ENCODE peak calls at places on chromosomes 3 and 15, in eight cellular contexts. Y is MCF 10A; K is NCI-H187; S is SJCRH30; T is pancreas; J is activated naive CD4-positive, alpha-beta T cell treated with anti-CD3 and anti-CD28 coated beads, Interleukin-2, amount 50 U/mL, for 16 hours; E is H9; V is posterior cingulate gyrus. Z is an unnamed sample.

GRCh38 chr3:61686228-61686648 is 124.9 kb downstream of the PTPRG start:
- DNase-seq in Y (peak), K (no peak), S (no peak), T (no peak), J (no peak), E (no peak), V (no peak), Z (no peak)

GRCh38 chr15:45391746-45392711 is 13.7 kb upstream of the GATM start:
- DNase-seq in Y (no peak), K (no peak), S (no peak), T (no peak), J (no peak), E (no peak), V (no peak), Z (no peak)

GRCh38 chr3:23915537-23916108 is 1.2 kb downstream of the NKIRAS1 start:
- DNase-seq in Y (no peak), K (no peak), S (peak), T (no peak), J (no peak), E (no peak), V (no peak), Z (peak)

GRCh38 chr15:74907277-74907870 is 723 bp upstream of the FAM219B start:
- DNase-seq in Y (no peak), K (no peak), S (no peak), T (no peak), J (no peak), E (no peak), V (no peak), Z (peak)

GRCh38 chr3:127455541-127456450 is 134.7 kb downstream of the TPRA1 start:
- DNase-seq in Y (peak), K (peak), S (peak), T (peak), J (peak), E (peak), V (peak), Z (peak)

GRCh38 chr15:89928421-89928820 is 15.7 kb upstream of the ARPIN start:
- DNase-seq in Y (no peak), K (no peak), S (no peak), T (no peak), J (no peak), E (no peak), V (no peak), Z (no peak)

GRCh38 chr3:44993471-44994205 is 17.6 kb downstream of the EXOSC7 start:
- DNase-seq in Y (peak), K (no peak), S (no peak), T (no peak), J (no peak), E (no peak), V (no peak), Z (peak)

GRCh38 chr3:54122802-54123537 is 618 bp downstream of the CACNA2D3 start:
- DNase-seq in Y (no peak), K (no peak), S (no peak), T (peak), J (no peak), E (no peak), V (no peak), Z (peak)

GRCh38 chr3:39181408-39182335 is 10.7 kb downstream of the XIRP1 start:
- DNase-seq in Y (no peak), K (no peak), S (no peak), T (no peak), J (no peak), E (no peak), V (no peak), Z (no peak)

GRCh38 chr3:172228041-172228440 is 188.7 kb downstream of the FNDC3B start:
- DNase-seq in Y (no peak), K (no peak), S (no peak), T (no peak), J (no peak), E (no peak), V (no peak), Z (no peak)

GRCh38 chr3:113183748-113184661 is 27.4 kb upstream of the BOC start:
- DNase-seq in Y (peak), K (no peak), S (no peak), T (no peak), J (no peak), E (no peak), V (no peak), Z (no peak)

GRCh38 chr3:123678108-123678511 is 93.3 kb upstream of the HACD2 start:
- DNase-seq in Y (peak), K (no peak), S (peak), T (no peak), J (no peak), E (no peak), V (no peak), Z (no peak)

GRCh38 chr3:155393316-155393715 is 99.8 kb upstream of the STRIT1 start:
- DNase-seq in Y (peak), K (no peak), S (no peak), T (no peak), J (no peak), E (no peak), V (no peak), Z (no peak)

Z was measured in H7.